ENCODE peak calls at places on chromosomes 4 and X, in nine cellular contexts. E is thyroid gland, M is heart left ventricle, T is stomach, P is upper lobe of left lung, K is sigmoid colon, N is Peyer's patch, F is transverse colon, Q is K562. V is an unnamed sample. For H3K9me3, the result is how much of the 10 kb centered on the place peaks cover.

GRCh38 chrX:131677655-131678628 is 134.1 kb downstream of the OR13H1 start:
- DNase-seq in E (peak), M (no peak), T (peak), P (peak), K (no peak), N (no peak), F (peak), Q (peak), V (peak)

GRCh38 chr4:8778301-8778700 is 93.3 kb downstream of the HMX1 start:
- DNase-seq in E (no peak), M (no peak), T (no peak), P (no peak), K (no peak), N (no peak), F (no peak), Q (no peak), V (no peak)

GRCh38 chrX:129984196-129984962 is 1.9 kb downstream of the BCORL1 start:
- DNase-seq in E (peak), M (peak), T (no peak), P (peak), K (peak), N (peak), F (peak), Q (peak), V (peak)

GRCh38 chr4:86498560-86499166 is 95.5 kb upstream of the PTPN13 start:
- DNase-seq in E (no peak), M (no peak), T (no peak), P (no peak), K (no peak), N (no peak), F (no peak), Q (peak), V (peak)

GRCh38 chr4:38241541-38241940 is 281.3 kb downstream of the PTTG2 start:
- DNase-seq in E (no peak), M (no peak), T (no peak), P (no peak), K (no peak), N (no peak), F (no peak), Q (no peak), V (no peak)

GRCh38 chr4:61400446-61400845 is 200.3 kb downstream of the ADGRL3 start:
- DNase-seq in E (no peak), M (no peak), T (no peak), P (no peak), K (no peak), N (no peak), F (no peak), Q (no peak), V (no peak)

GRCh38 chr4:92969650-92970370 is 666.0 kb downstream of the GRID2 start:
- DNase-seq in E (no peak), M (no peak), T (no peak), P (no peak), K (no peak), N (no peak), F (no peak), Q (no peak), V (no peak)

GRCh38 chrX:150841466-150842197 is 56.8 kb downstream of the CD99L2 start:
- DNase-seq in E (no peak), M (no peak), T (no peak), P (no peak), K (no peak), N (no peak), F (no peak), Q (no peak), V (peak)

GRCh38 chr4:168744021-168744420 is 247.2 kb downstream of the PALLD start:
- DNase-seq in E (no peak), M (no peak), T (no peak), P (no peak), K (no peak), N (no peak), F (no peak), Q (no peak), V (no peak)

GRCh38 chr4:72326692-72327632 is 242.1 kb downstream of the ADAMTS3 start:
- DNase-seq in E (no peak), M (no peak), T (no peak), P (no peak), K (no peak), N (no peak), F (no peak), Q (peak), V (peak)

GRCh38 chrX:150219374-150220185 is 143.5 kb upstream of the MAMLD1 start:
- DNase-seq in E (no peak), M (no peak), T (no peak), P (no peak), K (no peak), N (no peak), F (no peak), Q (no peak), V (no peak)

GRCh38 chr4:8612646-8613045 is 20.1 kb downstream of the CPZ start:
- DNase-seq in E (no peak), M (no peak), T (no peak), P (no peak), K (no peak), N (no peak), F (no peak), Q (no peak), V (no peak)

GRCh38 chr4:145234086-145234694 is 53.8 kb upstream of the OTUD4 start:
- DNase-seq in E (peak), M (peak), T (peak), P (peak), K (no peak), N (no peak), F (peak), Q (peak), V (peak)

GRCh38 chrX:10514891-10515290 is 105.5 kb downstream of the MID1 start:
- DNase-seq in E (no peak), M (peak), T (no peak), P (no peak), K (no peak), N (no peak), F (no peak), Q (no peak), V (no peak)

GRCh38 chrX:49192722-49193328 is 6.7 kb upstream of the PRICKLE3 start:
- DNase-seq in E (peak), M (no peak), T (no peak), P (no peak), K (no peak), N (no peak), F (no peak), Q (peak), V (peak)

GRCh38 chr4:55851885-55852284 is 1.6 kb upstream of the EXOC1 start:
- DNase-seq in E (no peak), M (no peak), T (no peak), P (no peak), K (no peak), N (no peak), F (peak), Q (no peak), V (no peak)

GRCh38 chrX:110734894-110735541 is 60.6 kb downstream of the CHRDL1 start:
- DNase-seq in E (no peak), M (no peak), T (no peak), P (no peak), K (no peak), N (no peak), F (no peak), Q (no peak), V (no peak)

GRCh38 chr4:7427326-7428260 is 7.1 kb downstream of the PSAPL1 start:
- DNase-seq in E (no peak), M (peak), T (peak), P (peak), K (peak), N (peak), F (peak), Q (no peak), V (peak)

GRCh38 chr4:15893967-15894366 is 44.6 kb downstream of the FGFBP1 start:
- DNase-seq in E (no peak), M (no peak), T (no peak), P (peak), K (no peak), N (no peak), F (no peak), Q (no peak), V (no peak)

GRCh38 chr4:188110741-188111458 is 1.5 kb upstream of the TRIML2 start:
- DNase-seq in E (no peak), M (no peak), T (no peak), P (no peak), K (no peak), N (no peak), F (no peak), Q (no peak), V (no peak)

GRCh38 chr4:5758741-5759140 is 47.7 kb downstream of the EVC start:
- DNase-seq in E (no peak), M (no peak), T (no peak), P (no peak), K (peak), N (no peak), F (no peak), Q (no peak), V (no peak)

GRCh38 chrX:7943600-7944245 is 16.5 kb upstream of the PNPLA4 start:
- DNase-seq in E (peak), M (no peak), T (peak), P (peak), K (no peak), N (no peak), F (peak), Q (no peak), V (no peak)

GRCh38 chr4:168840988-168841681 is 168.9 kb downstream of the CBR4 start:
- DNase-seq in E (peak), M (peak), T (peak), P (no peak), K (no peak), N (no peak), F (no peak), Q (no peak), V (no peak)

GRCh38 chrX:3175659-3176438 is 134.6 kb downstream of the ARSF start:
- DNase-seq in E (no peak), M (no peak), T (no peak), P (no peak), K (no peak), N (no peak), F (no peak), Q (peak), V (no peak)

GRCh38 chr4:109435635-109436034 is 2.0 kb downstream of the SEC24B start:
- DNase-seq in E (peak), M (no peak), T (no peak), P (no peak), K (no peak), N (no peak), F (no peak), Q (no peak), V (no peak)

GRCh38 chr4:189204616-189205015 is 736.1 kb upstream of the FRG1 start:
- DNase-seq in E (no peak), M (no peak), T (no peak), P (no peak), K (no peak), N (no peak), F (no peak), Q (no peak), V (no peak)

GRCh38 chr4:7462509-7462971 is 27.8 kb upstream of the PSAPL1 start:
- DNase-seq in E (peak), M (peak), T (peak), P (peak), K (no peak), N (no peak), F (no peak), Q (peak), V (peak)

GRCh38 chr4:169116270-169116901 is 106.3 kb upstream of the CBR4 start:
- DNase-seq in E (no peak), M (no peak), T (no peak), P (no peak), K (no peak), N (no peak), F (no peak), Q (no peak), V (no peak)

GRCh38 chr4:36236159-36236558 is 8.2 kb downstream of the ARAP2 start:
- DNase-seq in E (no peak), M (no peak), T (no peak), P (no peak), K (no peak), N (no peak), F (no peak), Q (no peak), V (no peak)
- H3K9me3 ChIP-seq in E (under half), M (under half), T (under half), P (under half), K (under half), N (under half), F (under half), Q (under half), V (under half)

DNA sequence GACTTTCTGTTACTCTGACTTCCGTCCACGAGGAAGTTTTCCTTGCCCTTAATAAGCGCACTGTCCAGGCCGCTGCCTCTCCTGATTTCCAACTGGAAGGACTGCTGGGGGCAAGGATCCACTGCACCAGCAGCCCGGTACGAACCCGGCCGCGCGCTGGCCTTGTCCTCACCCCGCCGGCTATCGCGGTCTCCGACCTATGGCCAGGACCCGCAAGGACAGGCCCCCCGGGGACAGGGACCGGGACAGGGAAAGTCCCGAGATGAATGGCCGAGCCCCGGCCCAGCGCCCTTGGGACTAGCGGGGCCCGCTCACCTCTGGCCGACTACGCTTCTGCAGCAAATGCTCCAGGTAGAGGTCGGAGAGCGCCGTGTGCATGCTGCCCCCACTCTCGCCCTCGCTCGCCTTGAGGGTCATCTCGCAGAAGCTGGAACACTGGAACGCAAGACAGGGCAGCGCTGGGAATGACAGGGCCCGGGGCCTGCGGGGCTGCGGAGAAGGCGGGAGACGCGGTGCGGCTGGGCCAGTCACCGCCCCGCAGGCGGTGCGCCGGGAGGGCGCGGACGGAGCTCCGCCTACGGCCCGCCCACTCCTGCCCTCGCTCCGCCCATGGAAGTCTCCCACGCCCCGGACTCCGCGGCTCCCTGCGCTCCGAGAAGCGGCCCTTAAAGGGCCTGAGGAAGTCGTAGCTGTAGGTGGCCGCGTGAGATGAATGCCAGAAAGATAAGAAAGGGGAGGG is at the start of gene MPP1:
- DNase-seq in E (peak), M (peak), T (peak), P (peak), K (peak), N (peak), F (peak), Q (peak), V (peak)
- TF ChIP-seq POLR2A in E (peak), M (no peak), T (no peak), P (no peak), K (peak), N (peak), F (peak), Q (peak), V (peak)

DNA sequence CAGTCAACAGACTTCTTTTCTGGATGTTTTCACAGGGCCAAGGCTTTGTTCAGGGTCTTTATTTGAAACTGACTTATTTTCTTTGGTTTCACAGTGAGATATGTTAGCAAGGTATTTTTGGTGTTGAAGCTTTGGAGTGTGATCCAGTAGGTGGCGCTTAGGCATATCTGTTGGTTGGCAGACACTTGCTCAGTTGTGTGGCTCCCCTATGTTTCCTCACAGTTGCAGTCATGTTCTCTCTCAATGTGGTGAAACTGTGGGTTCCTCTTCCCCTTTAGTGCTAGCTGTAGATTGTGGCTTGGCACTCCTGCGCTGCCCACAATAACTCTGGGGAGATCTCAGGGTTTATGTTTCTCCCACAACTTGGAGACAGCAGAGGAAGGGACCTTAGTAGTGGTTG is 460.8 kb downstream of the SLITRK2 start:
- DNase-seq in E (no peak), M (no peak), T (no peak), P (no peak), K (no peak), N (no peak), F (no peak), Q (peak), V (peak)
- H3K9me3 ChIP-seq in E (under half), M (under half), T (under half), P (under half), K (under half), N (under half), F (under half), Q (under half), V (under half)

GRCh38 chrX:54807524-54808108 is at the start of gene MAGED2:
- DNase-seq in E (peak), M (peak), T (no peak), P (no peak), K (no peak), N (peak), F (peak), Q (peak), V (no peak)
- TF ChIP-seq POLR2A in E (peak), M (no peak), T (no peak), P (no peak), K (peak), N (no peak), F (no peak), Q (no peak), V (peak)

GRCh38 chr4:106036848-106037247 is 141.6 kb downstream of the NPNT start:
- DNase-seq in E (no peak), M (no peak), T (no peak), P (no peak), K (no peak), N (no peak), F (no peak), Q (no peak), V (no peak)

GRCh38 chr4:106038012-106038411 is 142.7 kb downstream of the NPNT start:
- DNase-seq in E (no peak), M (no peak), T (no peak), P (no peak), K (no peak), N (no peak), F (no peak), Q (no peak), V (no peak)

GRCh38 chr4:106039796-106040195 is 144.5 kb downstream of the NPNT start:
- DNase-seq in E (no peak), M (no peak), T (no peak), P (no peak), K (no peak), N (no peak), F (no peak), Q (no peak), V (no peak)

GRCh38 chr4:106038908-106039307 is 143.6 kb downstream of the NPNT start:
- DNase-seq in E (no peak), M (no peak), T (no peak), P (no peak), K (no peak), N (no peak), F (no peak), Q (no peak), V (no peak)

DNA sequence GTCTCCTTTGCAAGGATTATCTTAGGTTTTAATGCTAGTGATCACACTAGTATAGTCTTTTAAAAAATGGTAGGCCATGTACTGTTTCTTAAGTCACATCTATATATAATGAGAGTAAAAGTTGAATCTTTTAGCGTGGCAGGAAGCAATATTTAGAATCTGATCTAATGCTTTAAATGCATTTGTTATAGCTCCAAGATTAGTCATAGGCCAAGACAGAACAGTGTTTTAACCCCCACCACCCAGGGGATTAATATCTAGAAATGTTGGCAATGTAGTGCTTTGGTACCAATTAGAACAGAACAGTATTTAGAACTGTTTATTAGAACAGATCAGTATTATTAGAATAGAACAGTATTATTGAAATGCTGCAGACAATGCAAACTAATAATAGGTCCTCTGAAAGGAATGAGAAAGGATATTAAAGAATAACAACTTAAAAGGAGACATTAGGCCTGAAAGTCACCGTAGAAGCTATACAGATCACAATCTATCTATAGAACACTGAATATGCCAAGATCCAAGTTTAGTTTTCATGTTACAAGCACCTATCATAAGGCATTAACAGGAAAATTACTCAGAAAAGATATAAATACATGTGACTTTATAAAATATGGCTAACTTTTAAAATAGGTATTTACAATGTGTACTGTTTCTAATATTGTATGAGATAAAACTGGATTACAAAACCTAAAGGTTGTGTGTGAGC is 146.2 kb downstream of the NPNT start:
- DNase-seq in E (no peak), M (no peak), T (no peak), P (no peak), K (no peak), N (no peak), F (no peak), Q (no peak), V (no peak)
- H3K9me3 ChIP-seq in E (under half), M (under half), T (under half), P (under half), K (under half), N (under half), F (under half), Q (under half), V (under half)

GRCh38 chr4:2248044-2248780 is 6.3 kb upstream of the HAUS3 start:
- DNase-seq in E (peak), M (peak), T (peak), P (no peak), K (no peak), N (no peak), F (no peak), Q (no peak), V (no peak)

GRCh38 chr4:2250764-2251072 is 8.8 kb upstream of the HAUS3 start:
- DNase-seq in E (no peak), M (no peak), T (no peak), P (peak), K (peak), N (no peak), F (no peak), Q (no peak), V (no peak)

GRCh38 chr4:2250003-2250763 is 8.3 kb upstream of the HAUS3 start:
- DNase-seq in E (no peak), M (no peak), T (peak), P (no peak), K (no peak), N (no peak), F (no peak), Q (no peak), V (peak)

GRCh38 chr4:2248821-2249261 is 6.9 kb upstream of the HAUS3 start:
- DNase-seq in E (no peak), M (no peak), T (no peak), P (peak), K (no peak), N (no peak), F (no peak), Q (no peak), V (peak)

GRCh38 chr4:2249526-2249991 is 7.6 kb upstream of the HAUS3 start:
- DNase-seq in E (no peak), M (no peak), T (no peak), P (peak), K (no peak), N (no peak), F (no peak), Q (no peak), V (no peak)
- TF ChIP-seq POLR2A in E (no peak), M (no peak), T (no peak), P (no peak), K (no peak), N (no peak), F (no peak), Q (no peak), V (no peak)

DNA sequence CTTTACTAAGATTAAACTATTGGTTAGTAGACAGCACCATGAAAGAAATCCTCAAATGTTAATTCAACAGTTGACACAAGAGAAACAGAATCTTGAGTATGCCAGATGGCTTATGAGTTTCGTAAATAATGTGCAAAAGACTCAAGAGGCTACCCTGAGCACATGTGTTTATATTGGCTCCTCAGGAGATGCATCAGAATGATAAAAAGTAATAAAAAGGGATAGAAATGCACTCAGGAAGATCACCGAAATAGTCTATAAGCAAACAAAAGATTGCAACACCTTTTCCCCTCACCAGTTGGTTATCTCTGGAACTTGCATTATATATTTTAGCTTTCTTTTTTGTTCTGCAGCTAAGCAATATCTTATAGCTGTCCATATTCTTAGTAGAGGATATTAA is 84.4 kb downstream of the SCFD2 start:
- DNase-seq in E (no peak), M (no peak), T (no peak), P (no peak), K (no peak), N (no peak), F (no peak), Q (no peak), V (no peak)
- H3K9me3 ChIP-seq in E (under half), M (under half), T (under half), P (under half), K (under half), N (under half), F (under half), Q (under half), V (under half)

GRCh38 chr4:151760713-151761661 is at the start of gene GATB:
- DNase-seq in E (peak), M (peak), T (peak), P (peak), K (peak), N (peak), F (peak), Q (peak), V (peak)
- TF ChIP-seq POLR2A in E (peak), M (no peak), T (peak), P (no peak), K (peak), N (peak), F (peak), Q (peak), V (peak)

V was measured in body of pancreas.